ENCODE peak calls at places on chromosomes 16 and 17, in six cellular contexts. O is neural progenitor cell, E is colonic mucosa, P is cerebellar cortex, J is activated T-cell treated with anti-CD3 and anti-CD28 coated beads for 24 hours, N is IMR-90. H is an unnamed sample.
A peak's percentile ranks its signal among the peaks of the same experiment; 100 is the strongest.

GRCh38 chr17:47785538-47786123 is 36.0 kb downstream of the OSBPL7 start:
- DNase-seq in E (no peak), J (no peak), N (peak; percentile 16), O (peak; percentile 80), P (no peak), H (peak; percentile 34)

GRCh38 chr16:52957199-52957598 is 95.5 kb downstream of the CHD9NB start:
- DNase-seq in P (no peak), J (no peak), O (no peak), N (no peak), E (no peak), H (no peak)

GRCh38 chr17:80694992-80695912 is 150.6 kb downstream of the RPTOR start:
- DNase-seq in O (no peak), J (no peak), E (no peak), P (no peak), N (no peak), H (no peak)

GRCh38 chr17:51120357-51120738 is 320 bp downstream of the SPAG9 start:
- DNase-seq in J (peak; percentile 16), O (no peak), E (peak; percentile 56), N (peak; percentile 14), P (peak; percentile 50), H (peak; percentile 39)

GRCh38 chr16:50025544-50025931 is 513 bp downstream of the CNEP1R1 start:
- DNase-seq in O (no peak), E (peak; percentile 36), J (peak; percentile 3), N (no peak), P (peak; percentile 34), H (peak; percentile 5)

GRCh38 chr17:17467720-17468119 is 9.1 kb upstream of the MED9 start:
- DNase-seq in O (no peak), E (peak; percentile 83), N (peak; percentile 8), J (no peak), P (peak; percentile 24), H (peak; percentile 37)

GRCh38 chr16:49023095-49023494 is 258.5 kb downstream of the CBLN1 start:
- DNase-seq in O (no peak), N (peak; percentile 39), E (no peak), J (no peak), P (peak; percentile 12), H (peak; percentile 42)

GRCh38 chr17:82134101-82134500 is 36.1 kb upstream of the FASN start:
- DNase-seq in P (no peak), N (no peak), J (no peak), O (no peak), E (no peak), H (peak; percentile 39)

GRCh38 chr17:48194097-48194550 is 86.6 kb downstream of the SNX11 start:
- DNase-seq in O (no peak), N (peak; percentile 47), P (no peak), E (no peak), J (no peak), H (peak; percentile 91)

GRCh38 chr16:12082207-12082606 is 105.7 kb downstream of the SNX29 start:
- DNase-seq in J (no peak), P (no peak), N (no peak), E (no peak), O (no peak), H (no peak)

GRCh38 chr17:5702951-5703510 is 118.7 kb upstream of the NLRP1 start:
- DNase-seq in N (no peak), J (no peak), O (no peak), P (no peak), E (no peak), H (no peak)

GRCh38 chr17:37438141-37438540 is 31.5 kb downstream of the TADA2A start:
- DNase-seq in J (no peak), E (no peak), N (no peak), O (no peak), P (no peak), H (no peak)

GRCh38 chr17:32498362-32498761 is 11.6 kb downstream of the CDK5R1 start:
- DNase-seq in O (no peak), E (no peak), N (no peak), J (no peak), P (no peak), H (no peak)

GRCh38 chr17:55648086-55648485 is 74.6 kb downstream of the TMEM100 start:
- DNase-seq in E (no peak), P (no peak), N (no peak), O (no peak), J (no peak), H (peak; percentile 12)

GRCh38 chr16:56610017-56610608 is 1.7 kb downstream of the MT2A start:
- DNase-seq in J (peak; percentile 74), O (no peak), N (peak; percentile 97), P (no peak), E (peak; percentile 61), H (peak; percentile 94)

GRCh38 chr16:80923356-80923755 is 83.3 kb downstream of the CMC2 start:
- DNase-seq in E (no peak), P (no peak), N (no peak), J (no peak), O (no peak), H (no peak)

GRCh38 chr17:28957277-28957991 is 6.1 kb upstream of the PHF12 start:
- DNase-seq in O (no peak), E (no peak), J (no peak), P (no peak), N (no peak), H (no peak)

GRCh38 chr17:77420804-77421634 is 280.2 kb downstream of the SEC14L1 start:
- DNase-seq in N (peak; percentile 93), O (peak; percentile 63), E (no peak), J (no peak), P (no peak), H (peak; percentile 98)

GRCh38 chr16:73083271-73083670 is 35.3 kb upstream of the ZFHX3 start:
- DNase-seq in O (no peak), J (no peak), P (no peak), E (no peak), N (no peak), H (no peak)

GRCh38 chr16:8859913-8860881 is 8.6 kb downstream of the CARHSP1 start:
- DNase-seq in E (no peak), J (no peak), N (peak; percentile 79), O (no peak), P (no peak), H (peak; percentile 50)

GRCh38 chr16:5025171-5025632 is 8.5 kb downstream of the NAGPA start:
- DNase-seq in P (peak; percentile 49), J (no peak), O (peak; percentile 86), N (no peak), E (peak; percentile 42), H (no peak)

GRCh38 chr17:50218771-50219315 is 17.4 kb upstream of the COL1A1 start:
- DNase-seq in P (no peak), O (no peak), E (no peak), N (peak; percentile 96), J (no peak), H (peak; percentile 93)

GRCh38 chr16:19935696-19936095 is 51.0 kb upstream of the GPRC5B start:
- DNase-seq in E (no peak), O (no peak), J (no peak), N (no peak), P (no peak), H (peak; percentile 24)

GRCh38 chr17:79666111-79666510 is 55.3 kb upstream of the RBFOX3 start:
- DNase-seq in E (no peak), P (no peak), O (no peak), N (no peak), J (no peak), H (no peak)

GRCh38 chr16:73304008-73304814 is 256.3 kb upstream of the ZFHX3 start:
- DNase-seq in N (no peak), J (no peak), P (no peak), O (no peak), E (no peak), H (no peak)

GRCh38 chr17:3918372-3919122 is 2.3 kb upstream of the P2RX1 start:
- DNase-seq in P (no peak), E (no peak), O (no peak), J (no peak), N (no peak), H (peak; percentile 19)

H was measured in LHCN-M2.